ENCODE peak calls at places on chromosome 1, in seven cellular contexts. W is NCI-H345; Q is T follicular helper cell; T is posterior cingulate gyrus; I is EH; P is AML-193; X is activated CD8-positive, alpha-beta memory T cell treated with anti-CD3 and anti-CD28 coated beads for 4 hours. Y is an unnamed sample.

GRCh38 chr1:45038240-45038639 is 26.2 kb downstream of the UROD start:
- DNase-seq in W (no peak), Q (no peak), T (no peak), I (no peak), P (no peak), X (no peak), Y (no peak)

GRCh38 chr1:175250027-175250426 is 57.5 kb upstream of the KIAA0040 start:
- DNase-seq in W (no peak), Q (no peak), T (no peak), I (no peak), P (no peak), X (no peak), Y (no peak)

GRCh38 chr1:155984341-155984740 is 6.0 kb upstream of the ARHGEF2 start:
- DNase-seq in W (peak; percentile 98), Q (no peak), T (no peak), I (no peak), P (no peak), X (no peak), Y (no peak)

GRCh38 chr1:198278922-198279321 is 122.1 kb downstream of the NEK7 start:
- DNase-seq in W (no peak), Q (no peak), T (no peak), I (peak; percentile 41), P (no peak), X (no peak), Y (no peak)

GRCh38 chr1:2395245-2395644 is 3.6 kb downstream of the RER1 start:
- DNase-seq in W (no peak), Q (no peak), T (no peak), I (no peak), P (no peak), X (no peak), Y (no peak)

GRCh38 chr1:157770442-157771043 is 6.4 kb downstream of the FCRL2 start:
- DNase-seq in W (no peak), Q (no peak), T (no peak), I (no peak), P (no peak), X (no peak), Y (peak; percentile 15)

GRCh38 chr1:54490361-54491248 is 57.4 kb upstream of the ACOT11 start:
- DNase-seq in W (peak; percentile 66), Q (no peak), T (no peak), I (no peak), P (no peak), X (no peak), Y (peak; percentile 42)

GRCh38 chr1:64973061-64973647 is 6.8 kb upstream of the JAK1 start:
- DNase-seq in W (no peak), Q (no peak), T (no peak), I (no peak), P (no peak), X (no peak), Y (no peak)

GRCh38 chr1:184487561-184488200 is 100.9 kb downstream of the C1orf21 start:
- DNase-seq in W (no peak), Q (no peak), T (no peak), I (no peak), P (no peak), X (no peak), Y (no peak)

GRCh38 chr1:228289996-228290881 is 82.4 kb downstream of the OBSCN start:
- DNase-seq in W (no peak), Q (no peak), T (peak; percentile 0), I (no peak), P (no peak), X (no peak), Y (no peak)

GRCh38 chr1:156359973-156360372 is 9.0 kb upstream of the RHBG start:
- DNase-seq in W (no peak), Q (no peak), T (no peak), I (peak; percentile 61), P (peak; percentile 16), X (no peak), Y (no peak)

GRCh38 chr1:172657586-172657985 is 1.3 kb upstream of the FASLG start:
- DNase-seq in W (no peak), Q (no peak), T (no peak), I (no peak), P (no peak), X (no peak), Y (no peak)

GRCh38 chr1:226820935-226821718 is 49.3 kb upstream of the PSEN2 start:
- DNase-seq in W (no peak), Q (no peak), T (no peak), I (peak; percentile 96), P (no peak), X (no peak), Y (no peak)

GRCh38 chr1:161999318-162000052 is 24.2 kb downstream of the OLFML2B start:
- DNase-seq in W (no peak), Q (no peak), T (no peak), I (no peak), P (no peak), X (no peak), Y (peak; percentile 23)

GRCh38 chr1:37567023-37567422 is 10.3 kb downstream of the DNALI1 start:
- DNase-seq in W (no peak), Q (no peak), T (no peak), I (no peak), P (no peak), X (no peak), Y (no peak)

GRCh38 chr1:24914226-24915069 is 15.6 kb downstream of the RUNX3 start:
- DNase-seq in W (no peak), Q (no peak), T (peak; percentile 25), I (peak; percentile 79), P (no peak), X (no peak), Y (no peak)

GRCh38 chr1:12150456-12151200 is 16.2 kb upstream of the TNFRSF1B start:
- DNase-seq in W (no peak), Q (no peak), T (no peak), I (no peak), P (peak; percentile 67), X (no peak), Y (peak; percentile 86)

GRCh38 chr1:167770127-167770526 is 48.3 kb downstream of the MPZL1 start:
- DNase-seq in W (peak; percentile 59), Q (no peak), T (no peak), I (no peak), P (no peak), X (no peak), Y (no peak)

GRCh38 chr1:48048064-48048463 is 50.9 kb upstream of the TRABD2B start:
- DNase-seq in W (no peak), Q (no peak), T (no peak), I (peak; percentile 35), P (no peak), X (no peak), Y (no peak)

GRCh38 chr1:65036614-65037180 is 70.3 kb upstream of the JAK1 start:
- DNase-seq in W (no peak), Q (no peak), T (no peak), I (no peak), P (no peak), X (no peak), Y (no peak)

GRCh38 chr1:94999456-95000131 is 72.7 kb upstream of the CNN3 start:
- DNase-seq in W (no peak), Q (no peak), T (no peak), I (no peak), P (no peak), X (no peak), Y (no peak)

GRCh38 chr1:82931051-82931450 is 1067.9 kb downstream of the TTLL7 start:
- DNase-seq in W (no peak), Q (no peak), T (no peak), I (peak; percentile 2), P (no peak), X (no peak), Y (no peak)

GRCh38 chr1:116514708-116515525 is 55.9 kb downstream of the CD58 start:
- DNase-seq in W (no peak), Q (peak; percentile 24), T (no peak), I (peak; percentile 46), P (peak; percentile 99), X (peak; percentile 42), Y (peak; percentile 98)

GRCh38 chr1:104056786-104057185 is 307.1 kb downstream of the AMY1C start:
- DNase-seq in W (no peak), Q (no peak), T (no peak), I (no peak), P (no peak), X (no peak), Y (no peak)

GRCh38 chr1:218748071-218748470 is 402.9 kb downstream of the TGFB2 start:
- DNase-seq in W (no peak), Q (no peak), T (no peak), I (no peak), P (no peak), X (no peak), Y (no peak)

GRCh38 chr1:243535014-243535413 is 279.2 kb downstream of the SDCCAG8 start:
- DNase-seq in W (no peak), Q (no peak), T (no peak), I (no peak), P (no peak), X (no peak), Y (no peak)

GRCh38 chr1:192751260-192751659 is 57.6 kb upstream of the RGS2 start:
- DNase-seq in W (no peak), Q (no peak), T (no peak), I (no peak), P (no peak), X (no peak), Y (no peak)

GRCh38 chr1:153929981-153930948 is 7.5 kb upstream of the GATAD2B start:
- DNase-seq in W (no peak), Q (no peak), T (no peak), I (no peak), P (no peak), X (no peak), Y (no peak)

GRCh38 chr1:245168921-245169320 is 14.1 kb downstream of the KIF26B start:
- DNase-seq in W (no peak), Q (no peak), T (no peak), I (no peak), P (no peak), X (no peak), Y (peak; percentile 32)

GRCh38 chr1:205774277-205775014 is 836 bp downstream of the RAB29 start:
- DNase-seq in W (peak; percentile 8), Q (peak; percentile 13), T (no peak), I (peak; percentile 17), P (peak; percentile 13), X (peak; percentile 8), Y (peak; percentile 25)

GRCh38 chr1:2607681-2608041 is 21.1 kb downstream of the PRXL2B start:
- DNase-seq in W (no peak), Q (no peak), T (no peak), I (no peak), P (no peak), X (no peak), Y (no peak)

GRCh38 chr1:1419812-1420653 is 1.0 kb downstream of the ANKRD65 start:
- DNase-seq in W (no peak), Q (no peak), T (no peak), I (peak; percentile 17), P (no peak), X (no peak), Y (no peak)

Y was measured in NB4.